ENCODE peak calls at places on chromosome 20, in six cellular contexts. One of them, this sample, is unnamed.

GRCh38 chr20:58716476-58717277 is 24.1 kb downstream of the NPEPL1 start:
- DNase-seq in K562: no peak
- DNase-seq in neural progenitor cell: peak; percentile 70
- DNase-seq in GM23248: no peak
- DNase-seq in fibroblast of lung: peak; percentile 21
- DNase-seq in endodermal cell: peak; percentile 51
- DNase-seq in this sample: peak; percentile 3

GRCh38 chr20:56380375-56380774 is 11.6 kb downstream of the AURKA start:
- DNase-seq in fibroblast of lung: peak; percentile 87
- DNase-seq in K562: no peak
- DNase-seq in endodermal cell: no peak
- DNase-seq in GM23248: no peak
- DNase-seq in neural progenitor cell: no peak
- DNase-seq in this sample: no peak

GRCh38 chr20:57698191-57698866 is 11.5 kb downstream of the PMEPA1 start:
- DNase-seq in GM23248: peak; percentile 98
- DNase-seq in endodermal cell: no peak
- DNase-seq in K562: no peak
- DNase-seq in neural progenitor cell: no peak
- DNase-seq in fibroblast of lung: peak; percentile 100
- DNase-seq in this sample: no peak

GRCh38 chr20:6071162-6071695 is 17.4 kb upstream of the LRRN4 start:
- DNase-seq in K562: no peak
- DNase-seq in neural progenitor cell: no peak
- DNase-seq in fibroblast of lung: no peak
- DNase-seq in endodermal cell: no peak
- DNase-seq in GM23248: no peak
- DNase-seq in this sample: no peak

GRCh38 chr20:63580796-63581461 is 6.9 kb upstream of the HELZ2 start:
- DNase-seq in endodermal cell: peak; percentile 67
- DNase-seq in neural progenitor cell: peak; percentile 55
- DNase-seq in fibroblast of lung: peak; percentile 41
- DNase-seq in K562: peak; percentile 56
- DNase-seq in GM23248: peak; percentile 49
- DNase-seq in this sample: peak; percentile 33

GRCh38 chr20:46122071-46122470 is 4.0 kb downstream of the CD40 start:
- DNase-seq in fibroblast of lung: peak; percentile 83
- DNase-seq in K562: no peak
- DNase-seq in GM23248: peak; percentile 43
- DNase-seq in neural progenitor cell: no peak
- DNase-seq in endodermal cell: no peak
- DNase-seq in this sample: no peak

GRCh38 chr20:37383229-37383989 is 37.5 kb downstream of the SRC start:
- DNase-seq in GM23248: peak; percentile 88
- DNase-seq in endodermal cell: peak; percentile 43
- DNase-seq in K562: no peak
- DNase-seq in fibroblast of lung: peak; percentile 72
- DNase-seq in neural progenitor cell: no peak
- DNase-seq in this sample: no peak

GRCh38 chr20:478949-479429 is 16.7 kb upstream of the TBC1D20 start:
- DNase-seq in fibroblast of lung: peak; percentile 40
- DNase-seq in endodermal cell: no peak
- DNase-seq in GM23248: peak; percentile 74
- DNase-seq in K562: peak; percentile 29
- DNase-seq in neural progenitor cell: peak; percentile 52
- DNase-seq in this sample: peak; percentile 43

GRCh38 chr20:5513975-5514516 is 197.3 kb upstream of the PROKR2 start:
- DNase-seq in K562: no peak
- DNase-seq in neural progenitor cell: no peak
- DNase-seq in fibroblast of lung: peak; percentile 33
- DNase-seq in endodermal cell: no peak
- DNase-seq in GM23248: peak; percentile 58
- DNase-seq in this sample: no peak

GRCh38 chr20:45469336-45470261 is at the start of gene WFDC2:
- DNase-seq in K562: no peak
- DNase-seq in neural progenitor cell: peak; percentile 69
- DNase-seq in fibroblast of lung: no peak
- DNase-seq in endodermal cell: peak; percentile 92
- DNase-seq in GM23248: no peak
- DNase-seq in this sample: no peak

GRCh38 chr20:58481541-58482021 is 33.6 kb downstream of the APCDD1L start:
- DNase-seq in endodermal cell: peak; percentile 92
- DNase-seq in K562: peak; percentile 82
- DNase-seq in neural progenitor cell: peak; percentile 88
- DNase-seq in GM23248: peak; percentile 63
- DNase-seq in fibroblast of lung: no peak
- DNase-seq in this sample: no peak

GRCh38 chr20:57614490-57615471 is 5.4 kb downstream of the ZBP1 start:
- DNase-seq in neural progenitor cell: no peak
- DNase-seq in K562: no peak
- DNase-seq in GM23248: no peak
- DNase-seq in fibroblast of lung: no peak
- DNase-seq in endodermal cell: peak; percentile 26
- DNase-seq in this sample: no peak

GRCh38 chr20:53148764-53149163 is 176.6 kb downstream of the TSHZ2 start:
- DNase-seq in GM23248: no peak
- DNase-seq in neural progenitor cell: no peak
- DNase-seq in endodermal cell: no peak
- DNase-seq in fibroblast of lung: peak; percentile 34
- DNase-seq in K562: no peak
- DNase-seq in this sample: no peak

GRCh38 chr20:4130404-4131189 is 115.2 kb upstream of the RNF24 start:
- DNase-seq in GM23248: peak; percentile 80
- DNase-seq in fibroblast of lung: peak; percentile 81
- DNase-seq in neural progenitor cell: no peak
- DNase-seq in K562: no peak
- DNase-seq in endodermal cell: no peak
- DNase-seq in this sample: peak; percentile 90

GRCh38 chr20:39342463-39342862 is 380.3 kb downstream of the DHX35 start:
- DNase-seq in neural progenitor cell: no peak
- DNase-seq in GM23248: no peak
- DNase-seq in K562: no peak
- DNase-seq in endodermal cell: no peak
- DNase-seq in fibroblast of lung: no peak
- DNase-seq in this sample: no peak

GRCh38 chr20:1154224-1154623 is 30.6 kb downstream of the TMEM74B start:
- DNase-seq in GM23248: no peak
- DNase-seq in fibroblast of lung: no peak
- DNase-seq in K562: no peak
- DNase-seq in neural progenitor cell: no peak
- DNase-seq in endodermal cell: no peak
- DNase-seq in this sample: no peak

GRCh38 chr20:63356511-63356910 is 4.6 kb downstream of the CHRNA4 start:
- DNase-seq in neural progenitor cell: no peak
- DNase-seq in GM23248: no peak
- DNase-seq in K562: no peak
- DNase-seq in endodermal cell: no peak
- DNase-seq in fibroblast of lung: no peak
- DNase-seq in this sample: no peak

GRCh38 chr20:2289475-2289874 is 6.3 kb upstream of the TGM3 start:
- DNase-seq in GM23248: no peak
- DNase-seq in fibroblast of lung: no peak
- DNase-seq in K562: no peak
- DNase-seq in neural progenitor cell: no peak
- DNase-seq in endodermal cell: peak; percentile 41
- DNase-seq in this sample: no peak

GRCh38 chr20:57897156-57897874 is 187.5 kb upstream of the PMEPA1 start:
- DNase-seq in neural progenitor cell: no peak
- DNase-seq in fibroblast of lung: no peak
- DNase-seq in endodermal cell: no peak
- DNase-seq in GM23248: no peak
- DNase-seq in K562: no peak
- DNase-seq in this sample: no peak

GRCh38 chr20:25453035-25453810 is 45.8 kb downstream of the GINS1 start:
- DNase-seq in K562: no peak
- DNase-seq in fibroblast of lung: peak; percentile 47
- DNase-seq in GM23248: peak; percentile 3
- DNase-seq in endodermal cell: no peak
- DNase-seq in neural progenitor cell: no peak
- DNase-seq in this sample: no peak

GRCh38 chr20:57103146-57103800 is 163.2 kb downstream of the BMP7 start:
- DNase-seq in endodermal cell: no peak
- DNase-seq in fibroblast of lung: no peak
- DNase-seq in neural progenitor cell: peak; percentile 38
- DNase-seq in K562: no peak
- DNase-seq in GM23248: no peak
- DNase-seq in this sample: no peak

GRCh38 chr20:59044796-59045195 is 2.2 kb upstream of the PRELID3B start:
- DNase-seq in fibroblast of lung: no peak
- DNase-seq in K562: no peak
- DNase-seq in neural progenitor cell: no peak
- DNase-seq in GM23248: no peak
- DNase-seq in endodermal cell: no peak
- DNase-seq in this sample: no peak

GRCh38 chr20:38001173-38001875 is 31.9 kb downstream of the TTI1 start:
- DNase-seq in fibroblast of lung: peak; percentile 84
- DNase-seq in neural progenitor cell: no peak
- DNase-seq in GM23248: peak; percentile 88
- DNase-seq in K562: no peak
- DNase-seq in endodermal cell: no peak
- DNase-seq in this sample: no peak

GRCh38 chr20:63457737-63458136 is 14.7 kb downstream of the KCNQ2 start:
- DNase-seq in K562: no peak
- DNase-seq in fibroblast of lung: peak; percentile 9
- DNase-seq in endodermal cell: no peak
- DNase-seq in neural progenitor cell: no peak
- DNase-seq in GM23248: peak; percentile 78
- DNase-seq in this sample: peak; percentile 61

GRCh38 chr20:13718161-13718560 is 66.6 kb downstream of the ESF1 start:
- DNase-seq in neural progenitor cell: no peak
- DNase-seq in K562: no peak
- DNase-seq in GM23248: no peak
- DNase-seq in fibroblast of lung: no peak
- DNase-seq in endodermal cell: no peak
- DNase-seq in this sample: no peak

GRCh38 chr20:25867776-25868649 is 171.4 kb upstream of the ZNF337 start:
- DNase-seq in endodermal cell: peak; percentile 88
- DNase-seq in fibroblast of lung: peak; percentile 50
- DNase-seq in K562: peak; percentile 18
- DNase-seq in neural progenitor cell: peak; percentile 86
- DNase-seq in GM23248: peak; percentile 81
- DNase-seq in this sample: no peak

GRCh38 chr20:10752206-10752605 is 78.4 kb upstream of the JAG1 start:
- DNase-seq in K562: no peak
- DNase-seq in fibroblast of lung: no peak
- DNase-seq in endodermal cell: no peak
- DNase-seq in neural progenitor cell: no peak
- DNase-seq in GM23248: no peak
- DNase-seq in this sample: no peak
- H3K9ac ChIP-seq in K562: no peak overlapping the region
- H3K9ac ChIP-seq in fibroblast of lung: no peak overlapping the region
- H3K9ac ChIP-seq in endodermal cell: no peak overlapping the region
- H3K9ac ChIP-seq in neural progenitor cell: no peak overlapping the region
- H3K9ac ChIP-seq in GM23248: no peak overlapping the region
- H3K9ac ChIP-seq in this sample: no peak overlapping the region

DNA sequence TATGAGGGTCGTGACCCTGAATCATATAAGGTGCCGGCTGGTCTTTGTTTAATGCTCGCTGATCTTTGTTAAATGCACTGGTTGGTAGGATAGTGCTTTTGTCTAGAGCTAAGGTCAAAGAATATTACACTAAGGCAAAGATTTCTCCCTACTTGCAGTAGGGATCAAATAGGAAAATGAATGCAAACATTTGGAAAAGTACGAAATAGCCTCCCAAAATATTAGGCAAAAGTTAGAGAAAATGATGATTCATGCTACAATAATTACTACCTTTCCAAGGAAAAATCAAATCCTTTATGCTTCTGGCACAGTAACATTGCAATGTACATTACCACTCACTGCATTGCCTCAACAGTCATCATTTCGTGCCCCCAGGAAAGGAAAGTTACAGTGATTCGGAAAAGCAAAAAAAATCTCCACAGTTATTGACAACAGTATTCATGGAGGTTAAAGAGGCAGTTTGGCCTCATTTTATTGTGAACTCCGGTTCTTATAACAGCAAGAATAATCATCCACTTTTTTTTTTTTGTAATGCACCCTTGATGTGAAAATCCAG is 61.6 kb upstream of the ZMYND8 start:
- DNase-seq in K562: no peak
- DNase-seq in endodermal cell: no peak
- DNase-seq in fibroblast of lung: no peak
- DNase-seq in GM23248: no peak
- DNase-seq in neural progenitor cell: no peak
- DNase-seq in this sample: no peak
- H3K4me3 ChIP-seq in K562: no peak overlapping the region
- H3K4me3 ChIP-seq in endodermal cell: no peak overlapping the region
- H3K4me3 ChIP-seq in fibroblast of lung: no peak overlapping the region
- H3K4me3 ChIP-seq in GM23248: no peak overlapping the region
- H3K4me3 ChIP-seq in neural progenitor cell: no peak overlapping the region
- H3K4me3 ChIP-seq in this sample: no peak overlapping the region

DNA sequence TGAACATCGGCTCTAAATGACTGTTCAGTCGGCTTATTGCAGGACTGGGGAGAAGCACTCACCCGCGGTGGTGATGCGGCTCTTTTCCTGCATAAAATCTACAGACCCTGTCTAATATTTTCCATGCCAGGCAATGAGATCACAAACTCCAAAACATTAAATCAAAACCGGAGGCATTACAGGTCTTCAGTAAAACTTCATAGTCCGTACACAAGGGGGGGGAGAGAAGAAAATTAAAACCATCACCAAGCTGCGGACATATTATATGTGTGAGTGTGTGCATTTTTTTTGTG is 6.3 kb upstream of the PAX1 start:
- DNase-seq in GM23248: no peak
- DNase-seq in endodermal cell: no peak
- DNase-seq in neural progenitor cell: no peak
- DNase-seq in fibroblast of lung: no peak
- DNase-seq in K562: no peak
- DNase-seq in this sample: no peak
- H3K4me1 ChIP-seq in GM23248: no peaks in the 10 kb centered on the region
- H3K4me1 ChIP-seq in endodermal cell: peaks cover 7% of the 10 kb centered on the region
- H3K4me1 ChIP-seq in neural progenitor cell: no peaks in the 10 kb centered on the region
- H3K4me1 ChIP-seq in fibroblast of lung: no peaks in the 10 kb centered on the region
- H3K4me1 ChIP-seq in K562: peaks cover 6% of the 10 kb centered on the region
- H3K4me1 ChIP-seq in this sample: no peaks in the 10 kb centered on the region

GRCh38 chr20:17635846-17636245 is 46.2 kb downstream of the RRBP1 start:
- DNase-seq in fibroblast of lung: no peak
- DNase-seq in GM23248: peak; percentile 75
- DNase-seq in endodermal cell: no peak
- DNase-seq in K562: no peak
- DNase-seq in neural progenitor cell: no peak
- DNase-seq in this sample: no peak

GRCh38 chr20:17634666-17635319 is 47.2 kb downstream of the RRBP1 start:
- DNase-seq in endodermal cell: no peak
- DNase-seq in GM23248: no peak
- DNase-seq in fibroblast of lung: no peak
- DNase-seq in K562: no peak
- DNase-seq in neural progenitor cell: no peak
- DNase-seq in this sample: no peak

GRCh38 chr20:17633850-17634500 is 48.1 kb downstream of the RRBP1 start:
- DNase-seq in fibroblast of lung: no peak
- DNase-seq in K562: no peak
- DNase-seq in endodermal cell: no peak
- DNase-seq in neural progenitor cell: no peak
- DNase-seq in GM23248: no peak
- DNase-seq in this sample: no peak

GRCh38 chr20:17636523-17637412 is 45.3 kb downstream of the RRBP1 start:
- DNase-seq in GM23248: no peak
- DNase-seq in neural progenitor cell: peak; percentile 85
- DNase-seq in endodermal cell: peak; percentile 89
- DNase-seq in K562: no peak
- DNase-seq in fibroblast of lung: no peak
- DNase-seq in this sample: no peak

GRCh38 chr20:17635320-17635673 is 46.7 kb downstream of the RRBP1 start:
- DNase-seq in K562: no peak
- DNase-seq in neural progenitor cell: no peak
- DNase-seq in endodermal cell: no peak
- DNase-seq in GM23248: no peak
- DNase-seq in fibroblast of lung: no peak
- DNase-seq in this sample: no peak
- H3K9ac ChIP-seq in K562: no peak overlapping the region
- H3K9ac ChIP-seq in neural progenitor cell: no peak overlapping the region
- H3K9ac ChIP-seq in endodermal cell: no peak overlapping the region
- H3K9ac ChIP-seq in GM23248: peak overlapping the region; percentile 40
- H3K9ac ChIP-seq in fibroblast of lung: no peak overlapping the region
- H3K9ac ChIP-seq in this sample: no peak overlapping the region